ENCODE peak calls at places on chromosomes 12 and 14, in nine cellular contexts. One of them, this sample, is unnamed.

GRCh38 chr12:131511391-131511802 is 199.5 kb upstream of the SFSWAP start:
- DNase-seq in BJ: no peak
- DNase-seq in H9: peak
- DNase-seq in hepatocyte: no peak
- DNase-seq in stimulated activated CD8-positive, alpha-beta memory T cell treated with anti-CD3 and anti-CD28 coated beads, Interleukin-4, amount 100 ng/mL, for 24 hours: peak
- DNase-seq in astrocyte of the spinal cord: no peak
- DNase-seq in neural crest cell: no peak
- DNase-seq in GM12865: peak
- DNase-seq in HFFc6: no peak
- DNase-seq in this sample: no peak

GRCh38 chr12:109461846-109462766 is 15.0 kb downstream of the KCTD10 start:
- DNase-seq in H9: no peak
- DNase-seq in astrocyte of the spinal cord: peak
- DNase-seq in BJ: peak
- DNase-seq in hepatocyte: peak
- DNase-seq in HFFc6: peak
- DNase-seq in neural crest cell: no peak
- DNase-seq in GM12865: no peak
- DNase-seq in stimulated activated CD8-positive, alpha-beta memory T cell treated with anti-CD3 and anti-CD28 coated beads, Interleukin-4, amount 100 ng/mL, for 24 hours: no peak
- DNase-seq in this sample: peak

GRCh38 chr12:4974217-4974616 is 64.5 kb downstream of the KCNA1 start:
- DNase-seq in BJ: no peak
- DNase-seq in neural crest cell: no peak
- DNase-seq in GM12865: no peak
- DNase-seq in HFFc6: no peak
- DNase-seq in hepatocyte: no peak
- DNase-seq in stimulated activated CD8-positive, alpha-beta memory T cell treated with anti-CD3 and anti-CD28 coated beads, Interleukin-4, amount 100 ng/mL, for 24 hours: no peak
- DNase-seq in H9: no peak
- DNase-seq in astrocyte of the spinal cord: no peak
- DNase-seq in this sample: no peak

GRCh38 chr12:78385541-78385940 is 479.0 kb upstream of the SYT1 start:
- DNase-seq in H9: no peak
- DNase-seq in stimulated activated CD8-positive, alpha-beta memory T cell treated with anti-CD3 and anti-CD28 coated beads, Interleukin-4, amount 100 ng/mL, for 24 hours: no peak
- DNase-seq in GM12865: no peak
- DNase-seq in HFFc6: peak
- DNase-seq in astrocyte of the spinal cord: no peak
- DNase-seq in hepatocyte: no peak
- DNase-seq in BJ: no peak
- DNase-seq in neural crest cell: no peak
- DNase-seq in this sample: no peak

GRCh38 chr12:10753066-10753465 is 29.9 kb upstream of the YBX3 start:
- DNase-seq in HFFc6: peak
- DNase-seq in GM12865: no peak
- DNase-seq in neural crest cell: no peak
- DNase-seq in hepatocyte: peak
- DNase-seq in BJ: peak
- DNase-seq in H9: no peak
- DNase-seq in stimulated activated CD8-positive, alpha-beta memory T cell treated with anti-CD3 and anti-CD28 coated beads, Interleukin-4, amount 100 ng/mL, for 24 hours: no peak
- DNase-seq in astrocyte of the spinal cord: peak
- DNase-seq in this sample: no peak

GRCh38 chr12:94829552-94829951 is 173.9 kb downstream of the NDUFA12 start:
- DNase-seq in H9: no peak
- DNase-seq in neural crest cell: no peak
- DNase-seq in astrocyte of the spinal cord: no peak
- DNase-seq in hepatocyte: no peak
- DNase-seq in BJ: no peak
- DNase-seq in stimulated activated CD8-positive, alpha-beta memory T cell treated with anti-CD3 and anti-CD28 coated beads, Interleukin-4, amount 100 ng/mL, for 24 hours: no peak
- DNase-seq in HFFc6: no peak
- DNase-seq in GM12865: no peak
- DNase-seq in this sample: no peak

GRCh38 chr12:56601503-56601902 is 28.6 kb downstream of the BAZ2A start:
- DNase-seq in HFFc6: no peak
- DNase-seq in neural crest cell: no peak
- DNase-seq in GM12865: peak
- DNase-seq in H9: peak
- DNase-seq in stimulated activated CD8-positive, alpha-beta memory T cell treated with anti-CD3 and anti-CD28 coated beads, Interleukin-4, amount 100 ng/mL, for 24 hours: no peak
- DNase-seq in astrocyte of the spinal cord: no peak
- DNase-seq in hepatocyte: no peak
- DNase-seq in BJ: no peak
- DNase-seq in this sample: no peak

GRCh38 chr14:64761441-64762043 is 57.3 kb downstream of the PLEKHG3 start:
- DNase-seq in H9: no peak
- DNase-seq in HFFc6: peak
- DNase-seq in stimulated activated CD8-positive, alpha-beta memory T cell treated with anti-CD3 and anti-CD28 coated beads, Interleukin-4, amount 100 ng/mL, for 24 hours: no peak
- DNase-seq in astrocyte of the spinal cord: peak
- DNase-seq in BJ: no peak
- DNase-seq in hepatocyte: peak
- DNase-seq in GM12865: no peak
- DNase-seq in neural crest cell: no peak
- DNase-seq in this sample: no peak

GRCh38 chr14:52596861-52597260 is 44.2 kb downstream of the GPR137C start:
- DNase-seq in GM12865: no peak
- DNase-seq in hepatocyte: no peak
- DNase-seq in neural crest cell: no peak
- DNase-seq in astrocyte of the spinal cord: no peak
- DNase-seq in BJ: no peak
- DNase-seq in HFFc6: no peak
- DNase-seq in stimulated activated CD8-positive, alpha-beta memory T cell treated with anti-CD3 and anti-CD28 coated beads, Interleukin-4, amount 100 ng/mL, for 24 hours: no peak
- DNase-seq in H9: no peak
- DNase-seq in this sample: no peak

GRCh38 chr12:121060149-121061001 is 21.3 kb upstream of the OASL start:
- DNase-seq in neural crest cell: no peak
- DNase-seq in astrocyte of the spinal cord: peak
- DNase-seq in hepatocyte: peak
- DNase-seq in GM12865: peak
- DNase-seq in BJ: no peak
- DNase-seq in H9: peak
- DNase-seq in stimulated activated CD8-positive, alpha-beta memory T cell treated with anti-CD3 and anti-CD28 coated beads, Interleukin-4, amount 100 ng/mL, for 24 hours: no peak
- DNase-seq in HFFc6: peak
- DNase-seq in this sample: peak

GRCh38 chr12:117640511-117640910 is 279.1 kb upstream of the NOS1 start:
- DNase-seq in stimulated activated CD8-positive, alpha-beta memory T cell treated with anti-CD3 and anti-CD28 coated beads, Interleukin-4, amount 100 ng/mL, for 24 hours: no peak
- DNase-seq in H9: no peak
- DNase-seq in hepatocyte: no peak
- DNase-seq in neural crest cell: no peak
- DNase-seq in HFFc6: no peak
- DNase-seq in GM12865: no peak
- DNase-seq in astrocyte of the spinal cord: no peak
- DNase-seq in BJ: no peak
- DNase-seq in this sample: no peak

GRCh38 chr14:95516554-95517209 is at the start of gene SYNE3:
- DNase-seq in stimulated activated CD8-positive, alpha-beta memory T cell treated with anti-CD3 and anti-CD28 coated beads, Interleukin-4, amount 100 ng/mL, for 24 hours: no peak
- DNase-seq in GM12865: peak
- DNase-seq in H9: no peak
- DNase-seq in HFFc6: no peak
- DNase-seq in astrocyte of the spinal cord: no peak
- DNase-seq in hepatocyte: peak
- DNase-seq in BJ: no peak
- DNase-seq in neural crest cell: peak
- DNase-seq in this sample: no peak

GRCh38 chr12:113466770-113467153 is 4.9 kb downstream of the LHX5 start:
- DNase-seq in H9: no peak
- DNase-seq in HFFc6: no peak
- DNase-seq in neural crest cell: no peak
- DNase-seq in BJ: no peak
- DNase-seq in GM12865: no peak
- DNase-seq in stimulated activated CD8-positive, alpha-beta memory T cell treated with anti-CD3 and anti-CD28 coated beads, Interleukin-4, amount 100 ng/mL, for 24 hours: no peak
- DNase-seq in astrocyte of the spinal cord: no peak
- DNase-seq in hepatocyte: no peak
- DNase-seq in this sample: no peak

GRCh38 chr14:33509927-33510535 is 440.8 kb downstream of the EGLN3 start:
- DNase-seq in BJ: peak
- DNase-seq in H9: no peak
- DNase-seq in hepatocyte: no peak
- DNase-seq in HFFc6: no peak
- DNase-seq in stimulated activated CD8-positive, alpha-beta memory T cell treated with anti-CD3 and anti-CD28 coated beads, Interleukin-4, amount 100 ng/mL, for 24 hours: no peak
- DNase-seq in neural crest cell: no peak
- DNase-seq in astrocyte of the spinal cord: peak
- DNase-seq in GM12865: no peak
- DNase-seq in this sample: no peak

GRCh38 chr14:51652168-51653095 is 722 bp downstream of the FRMD6 start:
- DNase-seq in GM12865: no peak
- DNase-seq in stimulated activated CD8-positive, alpha-beta memory T cell treated with anti-CD3 and anti-CD28 coated beads, Interleukin-4, amount 100 ng/mL, for 24 hours: peak
- DNase-seq in hepatocyte: no peak
- DNase-seq in H9: peak
- DNase-seq in BJ: no peak
- DNase-seq in HFFc6: no peak
- DNase-seq in astrocyte of the spinal cord: peak
- DNase-seq in neural crest cell: no peak
- DNase-seq in this sample: no peak

This sample was measured in HepG2.